ENCODE peak calls at places on chromosomes 12 and 14, in six cellular contexts. Q, T, I, B, W and O are unnamed samples.

GRCh38 chr12:86290615-86291014 is 34.4 kb upstream of the MGAT4C start:
- DNase-seq in Q (no peak), T (no peak), I (no peak), B (no peak), W (no peak), O (no peak)

GRCh38 chr12:3225154-3225795 is 148.1 kb downstream of the TSPAN9 start:
- DNase-seq in Q (no peak), T (peak), I (no peak), B (no peak), W (no peak), O (no peak)

GRCh38 chr14:99511421-99512109 is 30.4 kb downstream of the CCNK start:
- DNase-seq in Q (peak), T (no peak), I (no peak), B (peak), W (no peak), O (no peak)

GRCh38 chr12:122944588-122944987 is 21.7 kb downstream of the ABCB9 start:
- DNase-seq in Q (no peak), T (no peak), I (peak), B (no peak), W (peak), O (no peak)

GRCh38 chr14:83463500-83464098 is 1929.9 kb upstream of the SEL1L start:
- DNase-seq in Q (no peak), T (peak), I (peak), B (peak), W (peak), O (peak)

GRCh38 chr12:120663741-120664140 is 23.2 kb upstream of the MLEC start:
- DNase-seq in Q (no peak), T (no peak), I (no peak), B (no peak), W (no peak), O (no peak)

GRCh38 chr14:91396959-91397815 is 20.4 kb downstream of the CCDC88C start:
- DNase-seq in Q (no peak), T (no peak), I (no peak), B (peak), W (peak), O (no peak)

GRCh38 chr12:107309020-107309419 is 215.7 kb upstream of the CRY1 start:
- DNase-seq in Q (no peak), T (no peak), I (no peak), B (no peak), W (no peak), O (no peak)

GRCh38 chr14:20618328-20618749 is 23.2 kb downstream of the OR6S1 start:
- DNase-seq in Q (no peak), T (no peak), I (no peak), B (no peak), W (no peak), O (no peak)

DNA sequence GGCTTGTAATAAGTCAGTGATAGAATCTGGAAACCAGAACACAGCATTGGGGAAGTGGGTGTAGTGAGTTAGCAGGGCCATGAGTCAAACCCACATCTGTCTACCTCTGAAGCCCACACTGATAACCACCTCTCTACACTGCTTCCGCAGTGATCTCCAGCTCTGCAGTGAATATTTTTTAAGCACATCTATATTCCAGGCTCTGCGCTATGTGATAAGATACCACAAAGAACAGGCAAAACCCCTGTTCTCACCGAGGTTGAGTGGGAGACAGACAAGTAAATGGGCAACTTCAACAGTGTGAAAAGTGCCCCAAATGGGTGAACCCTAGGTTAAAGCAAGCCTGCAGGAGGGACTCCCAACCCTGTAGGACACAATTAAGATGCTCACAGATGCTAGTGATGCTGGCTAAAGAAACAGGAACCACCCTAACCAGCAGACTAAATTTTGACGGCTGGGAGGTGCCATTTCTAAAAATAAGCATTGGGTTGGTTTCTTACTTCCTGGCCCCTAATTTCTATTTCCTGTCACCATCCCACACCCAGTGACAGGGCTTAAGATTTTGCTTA is 375.0 kb downstream of the DPF3 start:
- DNase-seq in Q (no peak), T (no peak), I (no peak), B (no peak), W (no peak), O (no peak)
- H3K4me3 ChIP-seq in Q (no peak), T (no peak), I (no peak), B (no peak), W (no peak), O (no peak)

DNA sequence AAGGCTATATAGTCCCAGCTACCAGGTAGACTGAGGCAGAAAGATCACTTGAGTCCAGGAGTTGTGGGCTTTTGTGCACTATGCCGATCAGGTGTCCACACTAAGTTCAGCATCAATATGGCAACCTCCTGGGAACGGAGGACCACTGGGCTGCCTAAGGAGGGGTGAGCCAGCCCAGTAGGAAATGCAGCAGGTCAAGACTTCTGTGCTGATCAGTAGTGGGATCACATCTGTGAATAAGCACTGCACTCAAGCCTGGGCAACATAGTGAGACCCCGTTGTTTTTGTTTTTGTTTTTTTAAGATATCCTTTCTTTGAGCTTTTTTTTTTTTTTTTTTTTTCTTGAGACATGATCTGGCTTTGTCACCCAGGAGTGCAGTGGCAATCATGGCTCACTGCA is 135.8 kb upstream of the AEBP2 start:
- DNase-seq in Q (no peak), T (no peak), I (no peak), B (no peak), W (no peak), O (no peak)
- H3K27ac ChIP-seq in Q (no peak), T (no peak), I (no peak), B (no peak), W (no peak), O (no peak)

GRCh38 chr12:66746489-66747201 is 67.8 kb upstream of the GRIP1 start:
- DNase-seq in Q (no peak), T (no peak), I (no peak), B (no peak), W (no peak), O (no peak)

GRCh38 chr12:66740257-66740656 is 61.4 kb upstream of the GRIP1 start:
- DNase-seq in Q (no peak), T (no peak), I (no peak), B (no peak), W (no peak), O (no peak)

GRCh38 chr12:66742508-66743367 is 63.9 kb upstream of the GRIP1 start:
- DNase-seq in Q (no peak), T (no peak), I (no peak), B (no peak), W (no peak), O (no peak)

GRCh38 chr12:66741919-66742318 is 63.0 kb upstream of the GRIP1 start:
- DNase-seq in Q (no peak), T (no peak), I (no peak), B (no peak), W (no peak), O (no peak)

DNA sequence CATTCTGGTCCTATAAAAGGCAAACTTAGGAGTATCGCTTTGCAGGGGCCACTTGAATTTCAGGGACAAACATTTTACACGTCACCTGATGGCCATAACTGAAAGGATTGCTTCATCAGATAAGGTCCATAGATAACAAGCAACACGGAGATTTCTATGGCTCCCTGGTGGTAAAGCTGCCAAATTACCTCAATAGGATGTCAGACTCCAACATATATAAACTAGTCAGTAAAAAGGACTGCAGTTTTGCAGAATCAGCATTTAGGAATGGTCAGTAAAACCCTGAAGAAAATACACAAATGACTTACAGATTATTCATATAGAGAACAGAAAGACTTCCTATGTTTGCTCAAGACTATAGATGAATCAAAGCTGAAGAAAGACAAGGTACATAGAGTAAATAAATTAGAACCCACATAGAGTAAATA is 66.1 kb upstream of the GRIP1 start:
- DNase-seq in Q (no peak), T (peak), I (no peak), B (no peak), W (no peak), O (no peak)
- H3K4me3 ChIP-seq in Q (no peak), T (no peak), I (no peak), B (no peak), W (no peak), O (no peak)

GRCh38 chr12:6614513-6615177 is 7.5 kb upstream of the CHD4 start:
- DNase-seq in Q (no peak), T (peak), I (no peak), B (peak), W (no peak), O (no peak)
- H3K27ac ChIP-seq in Q (peak), T (peak), I (peak), B (peak), W (peak), O (peak)